ENCODE peak calls at places on chromosomes 13 and 19, in four cellular contexts. One of them, this sample, is unnamed.

GRCh38 chr13:80824231-80824630 is 483.3 kb upstream of the SPRY2 start:
- DNase-seq in K562: no peak
- DNase-seq in WTC11: no peak
- DNase-seq in HepG2: no peak
- DNase-seq in this sample: no peak

GRCh38 chr19:10283301-10283733 is 3.4 kb upstream of the ICAM4 start:
- DNase-seq in WTC11: no peak
- DNase-seq in K562: no peak
- DNase-seq in HepG2: no peak
- DNase-seq in this sample: no peak

GRCh38 chr13:48412881-48413351 is at the start of gene LPAR6:
- DNase-seq in WTC11: no peak
- DNase-seq in K562: no peak
- DNase-seq in HepG2: peak; percentile 95
- DNase-seq in this sample: no peak

GRCh38 chr19:10855879-10856522 is 7.8 kb downstream of the C19orf38 start:
- DNase-seq in HepG2: no peak
- DNase-seq in K562: no peak
- DNase-seq in WTC11: peak; percentile 54
- DNase-seq in this sample: no peak

GRCh38 chr19:13968383-13968935 is 16.1 kb downstream of the DCAF15 start:
- DNase-seq in HepG2: no peak
- DNase-seq in WTC11: no peak
- DNase-seq in K562: no peak
- DNase-seq in this sample: no peak

GRCh38 chr19:4713384-4713951 is 10.2 kb downstream of the DPP9 start:
- DNase-seq in WTC11: no peak
- DNase-seq in HepG2: no peak
- DNase-seq in K562: no peak
- DNase-seq in this sample: no peak

GRCh38 chr19:30649934-30650614 is 277.9 kb downstream of the ZNF536 start:
- DNase-seq in HepG2: peak; percentile 57
- DNase-seq in K562: peak; percentile 59
- DNase-seq in WTC11: peak; percentile 54
- DNase-seq in this sample: peak; percentile 24

GRCh38 chr19:18392417-18392816 is 5.0 kb downstream of the LRRC25 start:
- DNase-seq in HepG2: no peak
- DNase-seq in WTC11: no peak
- DNase-seq in K562: peak; percentile 65
- DNase-seq in this sample: no peak

GRCh38 chr19:7482584-7483439 is 6.0 kb downstream of the PEX11G start:
- DNase-seq in WTC11: peak; percentile 89
- DNase-seq in HepG2: no peak
- DNase-seq in K562: peak; percentile 74
- DNase-seq in this sample: no peak

GRCh38 chr13:77239312-77239711 is 87.6 kb downstream of the MYCBP2 start:
- DNase-seq in HepG2: no peak
- DNase-seq in WTC11: no peak
- DNase-seq in K562: no peak
- DNase-seq in this sample: no peak

GRCh38 chr19:7257148-7258041 is 36.8 kb downstream of the INSR start:
- DNase-seq in K562: peak; percentile 28
- DNase-seq in HepG2: peak; percentile 68
- DNase-seq in WTC11: no peak
- DNase-seq in this sample: no peak

GRCh38 chr19:50490411-50490811 is 13.8 kb upstream of the GARIN5A start:
- DNase-seq in WTC11: no peak
- DNase-seq in HepG2: no peak
- DNase-seq in K562: no peak
- DNase-seq in this sample: no peak

GRCh38 chr19:19956431-19957075 is 55.8 kb downstream of the ZNF93 start:
- DNase-seq in HepG2: no peak
- DNase-seq in WTC11: peak; percentile 83
- DNase-seq in K562: peak; percentile 8
- DNase-seq in this sample: no peak

GRCh38 chr13:110193491-110193890 is 113.5 kb downstream of the COL4A1 start:
- DNase-seq in HepG2: no peak
- DNase-seq in WTC11: no peak
- DNase-seq in K562: no peak
- DNase-seq in this sample: no peak

GRCh38 chr13:57630661-57631606 is 610 bp upstream of the PCDH17 start:
- DNase-seq in WTC11: no peak
- DNase-seq in K562: no peak
- DNase-seq in HepG2: no peak
- DNase-seq in this sample: no peak

GRCh38 chr13:48437381-48437780 is 24.5 kb upstream of the LPAR6 start:
- DNase-seq in K562: no peak
- DNase-seq in WTC11: no peak
- DNase-seq in HepG2: no peak
- DNase-seq in this sample: no peak

GRCh38 chr19:17847538-17848366 is at the start of gene JAK3:
- DNase-seq in HepG2: peak; percentile 59
- DNase-seq in K562: peak; percentile 54
- DNase-seq in WTC11: peak; percentile 90
- DNase-seq in this sample: peak; percentile 77

GRCh38 chr13:32001392-32001768 is 30.2 kb upstream of the FRY start:
- DNase-seq in HepG2: peak; percentile 71
- DNase-seq in K562: peak; percentile 20
- DNase-seq in WTC11: peak; percentile 19
- DNase-seq in this sample: no peak

GRCh38 chr13:35984776-35985453 is 146.3 kb downstream of the DCLK1 start:
- DNase-seq in WTC11: peak; percentile 39
- DNase-seq in K562: no peak
- DNase-seq in HepG2: no peak
- DNase-seq in this sample: no peak

GRCh38 chr19:18135712-18136584 is 17.0 kb upstream of the PIK3R2 start:
- DNase-seq in K562: no peak
- DNase-seq in HepG2: peak; percentile 98
- DNase-seq in WTC11: no peak
- DNase-seq in this sample: no peak

GRCh38 chr19:41552558-41552957 is 23.4 kb upstream of the CEACAM21 start:
- DNase-seq in HepG2: no peak
- DNase-seq in K562: no peak
- DNase-seq in WTC11: no peak
- DNase-seq in this sample: peak; percentile 79

GRCh38 chr19:13670846-13671245 is 93.5 kb upstream of the MRI1 start:
- DNase-seq in K562: no peak
- DNase-seq in HepG2: no peak
- DNase-seq in WTC11: no peak
- DNase-seq in this sample: no peak

GRCh38 chr19:6204212-6204611 is 68.7 kb downstream of the ACSBG2 start:
- DNase-seq in WTC11: no peak
- DNase-seq in K562: no peak
- DNase-seq in HepG2: peak; percentile 65
- DNase-seq in this sample: no peak

GRCh38 chr13:101988140-101988539 is 413.7 kb downstream of the FGF14 start:
- DNase-seq in K562: no peak
- DNase-seq in WTC11: no peak
- DNase-seq in HepG2: no peak
- DNase-seq in this sample: no peak

GRCh38 chr13:66111628-66112027 is 1118.5 kb downstream of the PCDH9 start:
- DNase-seq in HepG2: no peak
- DNase-seq in K562: peak; percentile 1
- DNase-seq in WTC11: no peak
- DNase-seq in this sample: no peak

GRCh38 chr13:78587395-78587794 is 16.0 kb downstream of the POU4F1 start:
- DNase-seq in HepG2: no peak
- DNase-seq in K562: no peak
- DNase-seq in WTC11: no peak
- DNase-seq in this sample: no peak

GRCh38 chr13:97372929-97373328 is 61.0 kb upstream of the RAP2A start:
- DNase-seq in WTC11: no peak
- DNase-seq in K562: no peak
- DNase-seq in HepG2: no peak
- DNase-seq in this sample: no peak

GRCh38 chr13:64553411-64554129 is 2676.6 kb downstream of the PCDH9 start:
- DNase-seq in K562: no peak
- DNase-seq in HepG2: no peak
- DNase-seq in WTC11: no peak
- DNase-seq in this sample: no peak

GRCh38 chr13:40275636-40276035 is 390.8 kb downstream of the FOXO1 start:
- DNase-seq in K562: no peak
- DNase-seq in WTC11: no peak
- DNase-seq in HepG2: no peak
- DNase-seq in this sample: no peak

GRCh38 chr19:1138121-1138520 is 34.3 kb downstream of the GPX4 start:
- DNase-seq in HepG2: no peak
- DNase-seq in WTC11: no peak
- DNase-seq in K562: no peak
- DNase-seq in this sample: no peak

GRCh38 chr19:40702337-40703012 is 12.0 kb upstream of the NUMBL start:
- DNase-seq in K562: peak; percentile 89
- DNase-seq in HepG2: peak; percentile 50
- DNase-seq in WTC11: peak; percentile 78
- DNase-seq in this sample: no peak

GRCh38 chr19:55152017-55152416 is 3.0 kb upstream of the TNNT1 start:
- DNase-seq in K562: peak; percentile 77
- DNase-seq in HepG2: no peak
- DNase-seq in WTC11: no peak
- DNase-seq in this sample: no peak

GRCh38 chr19:33093420-33094210 is 12.6 kb downstream of the GPATCH1 start:
- DNase-seq in WTC11: no peak
- DNase-seq in K562: peak; percentile 52
- DNase-seq in HepG2: no peak
- DNase-seq in this sample: no peak

GRCh38 chr13:87302034-87302433 is 369.1 kb upstream of the SLITRK5 start:
- DNase-seq in K562: no peak
- DNase-seq in HepG2: no peak
- DNase-seq in WTC11: no peak
- DNase-seq in this sample: no peak

GRCh38 chr13:21164631-21165030 is 11.7 kb downstream of the SKA3 start:
- DNase-seq in WTC11: no peak
- DNase-seq in K562: no peak
- DNase-seq in HepG2: no peak
- DNase-seq in this sample: no peak

GRCh38 chr19:16836115-16836905 is 7.1 kb downstream of the SIN3B start:
- DNase-seq in WTC11: peak; percentile 33
- DNase-seq in HepG2: no peak
- DNase-seq in K562: peak; percentile 72
- DNase-seq in this sample: peak; percentile 46
- TF ChIP-seq NR2C2 in WTC11: no peak
- TF ChIP-seq NR2C2 in HepG2: no peak
- TF ChIP-seq NR2C2 in K562: no peak
- TF ChIP-seq NR2C2 in this sample: no peak

DNA sequence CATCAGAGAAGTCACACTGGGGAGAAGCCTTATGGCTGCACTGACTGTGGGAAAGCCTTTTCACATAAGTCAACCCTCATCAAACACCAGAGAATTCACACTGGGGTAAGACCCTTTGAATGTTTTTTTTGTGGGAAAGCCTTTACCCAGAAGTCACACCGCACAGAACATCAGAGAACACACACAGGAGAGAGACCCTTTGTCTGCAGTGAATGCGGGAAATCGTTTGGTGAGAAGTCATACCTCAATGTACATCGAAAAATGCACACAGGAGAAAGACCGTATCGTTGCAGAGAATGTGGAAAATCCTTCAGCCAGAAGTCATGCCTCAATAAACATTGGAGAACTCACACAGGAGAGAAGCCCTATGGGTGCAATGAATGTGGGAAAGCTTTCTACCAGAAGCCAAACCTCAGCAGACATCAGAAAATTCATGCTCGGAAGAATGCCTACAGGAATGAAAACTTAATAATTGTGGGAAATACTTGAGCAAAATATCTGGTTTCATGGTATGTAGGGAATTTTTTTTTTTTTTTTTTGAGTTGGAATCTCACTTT is 30.7 kb downstream of the ZNF793 start:
- DNase-seq in WTC11: no peak
- DNase-seq in K562: no peak
- DNase-seq in HepG2: no peak
- DNase-seq in this sample: no peak
- TF ChIP-seq NR2C2 in WTC11: no peak
- TF ChIP-seq NR2C2 in K562: no peak
- TF ChIP-seq NR2C2 in HepG2: no peak
- TF ChIP-seq NR2C2 in this sample: no peak

GRCh38 chr13:93744033-93744432 is 517.4 kb downstream of the GPC6 start:
- DNase-seq in WTC11: no peak
- DNase-seq in HepG2: no peak
- DNase-seq in K562: no peak
- DNase-seq in this sample: no peak

GRCh38 chr13:93744886-93745285 is 518.3 kb downstream of the GPC6 start:
- DNase-seq in HepG2: no peak
- DNase-seq in WTC11: peak; percentile 16
- DNase-seq in K562: no peak
- DNase-seq in this sample: no peak

GRCh38 chr13:93751117-93751516 is 524.5 kb downstream of the GPC6 start:
- DNase-seq in HepG2: no peak
- DNase-seq in K562: no peak
- DNase-seq in WTC11: no peak
- DNase-seq in this sample: no peak

GRCh38 chr13:93746589-93746988 is 520.0 kb downstream of the GPC6 start:
- DNase-seq in HepG2: peak; percentile 18
- DNase-seq in K562: no peak
- DNase-seq in WTC11: no peak
- DNase-seq in this sample: no peak

DNA sequence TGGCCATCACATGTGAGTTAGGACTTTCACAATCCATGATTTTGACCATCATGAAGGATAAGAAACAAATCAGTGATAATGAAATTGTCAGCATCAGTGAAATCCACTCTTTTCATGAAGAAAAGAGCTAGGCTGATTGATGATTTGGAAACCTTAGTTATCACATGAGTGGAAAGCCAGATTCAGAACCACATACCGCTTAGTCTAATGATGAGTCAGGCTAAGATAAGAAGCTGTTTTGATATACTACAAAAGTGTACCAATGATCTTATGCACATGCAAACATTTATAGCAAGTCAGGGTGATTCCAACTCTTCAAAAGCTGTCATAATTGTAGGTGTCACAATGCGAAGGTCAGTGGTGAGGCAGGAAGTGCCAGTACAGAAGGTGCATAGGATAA is 519.3 kb downstream of the GPC6 start:
- DNase-seq in K562: no peak
- DNase-seq in HepG2: peak; percentile 13
- DNase-seq in WTC11: no peak
- DNase-seq in this sample: no peak
- TF ChIP-seq NR2C2 in K562: no peak
- TF ChIP-seq NR2C2 in HepG2: no peak
- TF ChIP-seq NR2C2 in WTC11: no peak
- TF ChIP-seq NR2C2 in this sample: no peak

DNA sequence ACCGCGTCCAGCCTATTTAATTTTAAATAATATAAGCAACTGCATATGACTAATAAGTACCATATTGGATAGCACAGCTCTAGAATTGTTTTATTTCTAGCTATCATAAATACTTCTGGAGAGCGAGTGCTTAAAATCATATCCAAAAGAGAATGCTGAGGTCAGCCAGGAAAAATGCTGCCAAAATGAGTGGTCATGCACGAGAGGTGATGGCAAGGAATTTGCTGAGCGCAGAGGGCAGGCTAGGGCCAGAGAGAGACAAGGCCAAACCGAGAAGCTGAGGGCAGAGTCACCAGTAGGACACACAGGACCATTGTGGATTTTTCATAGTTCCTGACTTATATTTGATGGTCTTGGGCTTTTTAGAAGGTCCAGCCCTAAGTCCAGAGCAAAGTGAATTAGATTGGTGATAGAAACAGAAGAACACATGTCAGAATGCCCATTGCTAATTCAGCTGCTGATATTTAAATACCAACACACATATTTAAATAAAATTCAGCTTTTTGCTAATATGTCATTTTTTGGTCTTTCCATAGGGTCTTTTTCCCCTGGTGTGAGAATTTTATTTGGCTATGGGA is 33.6 kb upstream of the UBL3 start:
- DNase-seq in K562: no peak
- DNase-seq in HepG2: no peak
- DNase-seq in WTC11: no peak
- DNase-seq in this sample: no peak
- TF ChIP-seq NR2C2 in K562: no peak
- TF ChIP-seq NR2C2 in HepG2: no peak
- TF ChIP-seq NR2C2 in WTC11: no peak
- TF ChIP-seq NR2C2 in this sample: no peak